ENCODE peak calls at places on chromosomes 13 and 19, in seven cellular contexts. One of them, this sample, is unnamed.

GRCh38 chr13:47146136-47146535 is 249.3 kb upstream of the HTR2A start:
- DNase-seq in CD4-positive, alpha-beta T cell: no peak
- DNase-seq in neural crest cell: no peak
- DNase-seq in epithelial cell of esophagus: peak; percentile 20
- DNase-seq in neural progenitor cell: no peak
- DNase-seq in WTC11: no peak
- DNase-seq in uterus: no peak
- DNase-seq in this sample: no peak

GRCh38 chr19:30649934-30650614 is 277.9 kb downstream of the ZNF536 start:
- DNase-seq in WTC11: peak; percentile 54
- DNase-seq in neural progenitor cell: peak; percentile 68
- DNase-seq in uterus: no peak
- DNase-seq in CD4-positive, alpha-beta T cell: no peak
- DNase-seq in epithelial cell of esophagus: peak; percentile 54
- DNase-seq in neural crest cell: peak; percentile 55
- DNase-seq in this sample: no peak

GRCh38 chr19:14434157-14434501 is 1.0 kb downstream of the PKN1 start:
- DNase-seq in epithelial cell of esophagus: no peak
- DNase-seq in uterus: peak; percentile 36
- DNase-seq in neural crest cell: no peak
- DNase-seq in WTC11: no peak
- DNase-seq in CD4-positive, alpha-beta T cell: peak; percentile 26
- DNase-seq in neural progenitor cell: no peak
- DNase-seq in this sample: no peak

GRCh38 chr13:21894091-21894490 is 223.2 kb downstream of the FGF9 start:
- DNase-seq in CD4-positive, alpha-beta T cell: no peak
- DNase-seq in neural crest cell: no peak
- DNase-seq in WTC11: no peak
- DNase-seq in neural progenitor cell: no peak
- DNase-seq in uterus: no peak
- DNase-seq in epithelial cell of esophagus: no peak
- DNase-seq in this sample: no peak

GRCh38 chr19:49086296-49086695 is 1.0 kb downstream of the SNRNP70 start:
- DNase-seq in neural crest cell: no peak
- DNase-seq in epithelial cell of esophagus: no peak
- DNase-seq in neural progenitor cell: no peak
- DNase-seq in WTC11: no peak
- DNase-seq in uterus: no peak
- DNase-seq in CD4-positive, alpha-beta T cell: no peak
- DNase-seq in this sample: no peak

GRCh38 chr13:98454389-98454881 is 122.5 kb downstream of the STK24 start:
- DNase-seq in epithelial cell of esophagus: peak; percentile 54
- DNase-seq in CD4-positive, alpha-beta T cell: no peak
- DNase-seq in uterus: no peak
- DNase-seq in neural crest cell: no peak
- DNase-seq in WTC11: no peak
- DNase-seq in neural progenitor cell: no peak
- DNase-seq in this sample: no peak

GRCh38 chr19:31530781-31531180 is 181.5 kb upstream of the TSHZ3 start:
- DNase-seq in epithelial cell of esophagus: no peak
- DNase-seq in CD4-positive, alpha-beta T cell: no peak
- DNase-seq in neural crest cell: no peak
- DNase-seq in uterus: no peak
- DNase-seq in WTC11: no peak
- DNase-seq in neural progenitor cell: no peak
- DNase-seq in this sample: no peak

GRCh38 chr13:93476175-93476574 is 249.6 kb downstream of the GPC6 start:
- DNase-seq in neural progenitor cell: no peak
- DNase-seq in neural crest cell: no peak
- DNase-seq in uterus: no peak
- DNase-seq in WTC11: no peak
- DNase-seq in epithelial cell of esophagus: peak; percentile 81
- DNase-seq in CD4-positive, alpha-beta T cell: no peak
- DNase-seq in this sample: no peak

GRCh38 chr19:52646571-52647222 is 8.5 kb upstream of the ZNF83 start:
- DNase-seq in epithelial cell of esophagus: peak; percentile 6
- DNase-seq in neural progenitor cell: no peak
- DNase-seq in WTC11: no peak
- DNase-seq in uterus: no peak
- DNase-seq in neural crest cell: no peak
- DNase-seq in CD4-positive, alpha-beta T cell: no peak
- DNase-seq in this sample: no peak

GRCh38 chr13:77595166-77595810 is 59.8 kb downstream of the SCEL start:
- DNase-seq in neural crest cell: no peak
- DNase-seq in epithelial cell of esophagus: no peak
- DNase-seq in CD4-positive, alpha-beta T cell: no peak
- DNase-seq in neural progenitor cell: no peak
- DNase-seq in WTC11: no peak
- DNase-seq in uterus: no peak
- DNase-seq in this sample: no peak

GRCh38 chr13:29933401-29933800 is 83.0 kb upstream of the UBL3 start:
- DNase-seq in WTC11: no peak
- DNase-seq in CD4-positive, alpha-beta T cell: no peak
- DNase-seq in epithelial cell of esophagus: no peak
- DNase-seq in neural crest cell: no peak
- DNase-seq in neural progenitor cell: no peak
- DNase-seq in uterus: no peak
- DNase-seq in this sample: no peak

GRCh38 chr19:2416321-2417097 is 10.9 kb downstream of the TIMM13 start:
- DNase-seq in uterus: no peak
- DNase-seq in neural crest cell: no peak
- DNase-seq in epithelial cell of esophagus: no peak
- DNase-seq in WTC11: no peak
- DNase-seq in CD4-positive, alpha-beta T cell: no peak
- DNase-seq in neural progenitor cell: no peak
- DNase-seq in this sample: no peak

DNA sequence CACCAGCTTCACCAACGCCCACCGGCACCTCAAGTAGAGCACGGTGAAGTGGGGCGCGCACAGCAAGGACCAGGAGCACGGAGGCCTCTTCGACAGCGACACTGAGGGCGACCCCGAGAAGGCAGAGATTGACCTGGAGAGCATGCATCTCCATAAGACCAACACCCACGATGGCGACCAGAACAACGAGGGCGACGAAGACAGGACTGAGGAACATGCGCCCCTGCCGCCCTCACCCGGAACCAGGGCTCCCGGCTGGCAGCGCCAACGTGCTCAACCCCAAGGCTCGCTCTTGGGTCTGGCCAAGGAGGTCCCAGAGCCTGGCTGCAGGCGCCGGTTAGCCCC is 18.5 kb upstream of the RNF17 start:
- DNase-seq in WTC11: peak; percentile 28
- DNase-seq in neural crest cell: no peak
- DNase-seq in uterus: no peak
- DNase-seq in CD4-positive, alpha-beta T cell: no peak
- DNase-seq in epithelial cell of esophagus: no peak
- DNase-seq in neural progenitor cell: no peak
- DNase-seq in this sample: no peak
- TF ChIP-seq CTCF in WTC11: no peak
- TF ChIP-seq CTCF in neural crest cell: no peak
- TF ChIP-seq CTCF in uterus: no peak
- TF ChIP-seq CTCF in CD4-positive, alpha-beta T cell: no peak
- TF ChIP-seq CTCF in epithelial cell of esophagus: no peak
- TF ChIP-seq CTCF in neural progenitor cell: no peak
- TF ChIP-seq CTCF in this sample: no peak

DNA sequence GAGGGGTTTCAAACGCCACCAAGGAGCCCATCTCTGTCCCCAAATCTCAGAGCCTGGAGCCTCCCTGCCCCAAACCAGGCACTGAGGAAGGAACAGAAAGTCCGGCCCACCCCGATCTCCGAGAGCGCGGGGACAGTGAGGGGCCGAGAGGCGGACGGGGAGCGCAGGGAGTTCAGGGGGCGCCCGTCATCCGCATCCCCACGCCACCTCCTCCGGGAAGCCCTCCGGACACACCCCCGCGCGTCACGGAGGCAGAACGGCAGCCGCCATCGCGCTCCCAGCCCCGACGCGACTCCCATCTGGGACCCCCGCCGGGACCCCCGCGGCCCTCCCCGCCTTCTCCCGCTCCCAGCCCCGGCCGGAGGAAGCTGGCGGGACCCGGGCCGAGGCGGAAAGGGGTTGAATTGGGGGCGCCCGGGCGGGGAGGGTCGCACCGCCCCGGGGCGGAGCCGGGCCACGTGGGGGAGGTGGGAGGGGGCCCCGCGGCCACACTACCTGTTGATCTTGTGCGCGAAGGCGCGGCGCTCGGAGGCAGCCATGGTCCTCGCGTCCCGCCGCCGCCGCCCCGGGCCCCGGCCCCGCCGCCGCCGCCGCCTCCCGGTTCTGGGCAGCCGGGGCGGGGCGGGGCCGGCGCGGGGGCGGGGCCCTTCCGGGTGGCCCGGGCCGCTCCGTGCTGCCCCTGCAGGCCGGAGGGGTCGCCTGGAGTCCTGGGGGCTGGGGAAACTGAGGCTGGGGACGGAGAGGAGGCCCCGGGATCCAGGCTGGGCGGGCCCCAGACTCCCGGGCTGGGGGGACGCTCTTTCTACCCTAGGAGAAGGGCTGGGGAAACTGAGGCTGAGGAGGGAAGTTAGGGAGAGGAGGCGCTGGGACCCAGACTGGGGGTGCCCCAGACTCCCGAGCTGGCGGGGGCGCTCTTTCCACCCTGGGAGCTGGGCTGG is at the start of gene DOCK6:
- DNase-seq in epithelial cell of esophagus: no peak
- DNase-seq in neural progenitor cell: peak; percentile 80
- DNase-seq in WTC11: peak; percentile 60
- DNase-seq in CD4-positive, alpha-beta T cell: no peak
- DNase-seq in neural crest cell: peak; percentile 38
- DNase-seq in uterus: no peak
- DNase-seq in this sample: no peak
- TF ChIP-seq CTCF in epithelial cell of esophagus: peak; percentile 8
- TF ChIP-seq CTCF in neural progenitor cell: peak; percentile 59
- TF ChIP-seq CTCF in WTC11: no peak
- TF ChIP-seq CTCF in CD4-positive, alpha-beta T cell: no peak
- TF ChIP-seq CTCF in neural crest cell: peak; percentile 54
- TF ChIP-seq CTCF in uterus: peak; percentile 61
- TF ChIP-seq CTCF in this sample: no peak

GRCh38 chr19:46945668-46946067 is 74.0 kb upstream of the NPAS1 start:
- DNase-seq in neural crest cell: no peak
- DNase-seq in WTC11: no peak
- DNase-seq in epithelial cell of esophagus: no peak
- DNase-seq in uterus: no peak
- DNase-seq in neural progenitor cell: no peak
- DNase-seq in CD4-positive, alpha-beta T cell: no peak
- DNase-seq in this sample: no peak

GRCh38 chr19:46944918-46945628 is 74.6 kb upstream of the NPAS1 start:
- DNase-seq in WTC11: peak; percentile 54
- DNase-seq in neural progenitor cell: peak; percentile 90
- DNase-seq in CD4-positive, alpha-beta T cell: no peak
- DNase-seq in epithelial cell of esophagus: no peak
- DNase-seq in uterus: peak; percentile 50
- DNase-seq in neural crest cell: peak; percentile 25
- DNase-seq in this sample: no peak

GRCh38 chr19:46946090-46946489 is 73.5 kb upstream of the NPAS1 start:
- DNase-seq in neural crest cell: no peak
- DNase-seq in WTC11: no peak
- DNase-seq in epithelial cell of esophagus: no peak
- DNase-seq in uterus: no peak
- DNase-seq in CD4-positive, alpha-beta T cell: no peak
- DNase-seq in neural progenitor cell: no peak
- DNase-seq in this sample: no peak

GRCh38 chr19:46944123-46944718 is 75.4 kb upstream of the NPAS1 start:
- DNase-seq in neural crest cell: no peak
- DNase-seq in neural progenitor cell: no peak
- DNase-seq in epithelial cell of esophagus: no peak
- DNase-seq in CD4-positive, alpha-beta T cell: no peak
- DNase-seq in WTC11: no peak
- DNase-seq in uterus: no peak
- DNase-seq in this sample: no peak

DNA sequence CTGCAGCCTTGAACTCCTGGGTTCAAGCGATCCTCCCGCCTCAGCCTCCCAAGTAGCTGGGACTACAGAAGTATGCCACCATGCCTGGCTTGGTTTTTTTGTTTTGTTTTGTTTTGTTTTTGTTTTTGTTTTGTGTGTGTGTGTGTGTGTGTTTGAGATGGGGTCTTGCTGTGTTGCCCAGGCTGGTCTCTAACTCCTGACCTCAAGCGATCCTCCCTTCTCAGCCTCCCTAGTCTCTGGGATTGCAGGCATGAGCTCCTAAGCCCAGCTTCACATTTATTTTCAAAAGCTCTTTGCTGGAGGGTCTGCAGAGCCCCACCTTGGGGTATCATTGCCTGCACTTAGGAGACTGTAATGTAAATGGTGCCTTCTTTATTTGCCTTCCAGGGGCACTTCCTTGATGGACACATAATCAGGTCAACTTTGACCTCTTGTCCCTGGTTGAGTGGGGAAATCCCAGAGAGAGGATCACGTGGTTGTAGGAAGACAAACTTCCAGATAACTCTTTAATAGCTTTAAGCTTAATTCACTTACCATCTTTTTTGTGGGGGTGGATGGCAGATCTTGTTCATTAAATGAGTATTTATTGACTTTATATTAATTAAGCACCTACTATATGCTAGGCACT is 72.9 kb upstream of the NPAS1 start:
- DNase-seq in uterus: no peak
- DNase-seq in WTC11: no peak
- DNase-seq in neural progenitor cell: no peak
- DNase-seq in neural crest cell: no peak
- DNase-seq in CD4-positive, alpha-beta T cell: no peak
- DNase-seq in epithelial cell of esophagus: no peak
- DNase-seq in this sample: no peak
- TF ChIP-seq CTCF in uterus: no peak
- TF ChIP-seq CTCF in WTC11: no peak
- TF ChIP-seq CTCF in neural progenitor cell: no peak
- TF ChIP-seq CTCF in neural crest cell: no peak
- TF ChIP-seq CTCF in CD4-positive, alpha-beta T cell: no peak
- TF ChIP-seq CTCF in epithelial cell of esophagus: no peak
- TF ChIP-seq CTCF in this sample: no peak

DNA sequence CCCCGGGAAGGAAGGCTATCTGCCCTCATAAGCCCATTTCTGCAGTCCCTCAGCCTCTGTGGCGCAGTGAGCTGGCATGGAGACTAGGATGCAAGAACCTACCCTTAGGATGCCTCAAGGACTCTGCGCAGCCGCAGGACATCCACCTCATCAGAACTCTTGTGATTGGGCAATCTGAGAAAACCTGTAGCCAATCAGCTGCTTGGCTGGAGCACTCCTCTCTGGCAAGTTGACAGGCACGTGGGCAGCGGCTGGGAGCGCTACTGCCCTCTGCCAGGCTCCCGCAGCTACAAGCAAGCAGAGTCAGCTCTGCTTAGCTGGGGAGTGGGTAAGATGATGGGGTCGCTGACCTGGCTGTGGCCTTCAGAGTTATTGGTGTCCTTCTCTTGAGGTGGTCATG is 1.5 kb upstream of the ECSIT start:
- DNase-seq in CD4-positive, alpha-beta T cell: peak; percentile 11
- DNase-seq in neural crest cell: peak; percentile 29
- DNase-seq in epithelial cell of esophagus: peak; percentile 93
- DNase-seq in WTC11: peak; percentile 81
- DNase-seq in uterus: peak; percentile 79
- DNase-seq in neural progenitor cell: peak; percentile 89
- DNase-seq in this sample: no peak
- TF ChIP-seq CTCF in CD4-positive, alpha-beta T cell: no peak
- TF ChIP-seq CTCF in neural crest cell: peak; percentile 19
- TF ChIP-seq CTCF in epithelial cell of esophagus: peak; percentile 50
- TF ChIP-seq CTCF in WTC11: no peak
- TF ChIP-seq CTCF in uterus: peak; percentile 15
- TF ChIP-seq CTCF in neural progenitor cell: peak; percentile 46
- TF ChIP-seq CTCF in this sample: no peak

This sample was measured in natural killer cell.